ENCODE peak calls at places on chromosomes 16 and 17, in nine cellular contexts. One of them, this sample, is unnamed. For H3K36me3 and H3K4me1, the result is how much of the 10 kb centered on the place peaks cover.

GRCh38 chr16:31501226-31501965 is 6.8 kb downstream of the RUSF1 start:
- DNase-seq in aorta: no peak
- DNase-seq in CD4-positive, alpha-beta memory T cell: no peak
- DNase-seq in OCI-LY7: no peak
- DNase-seq in IMR-90: no peak
- DNase-seq in kidney: no peak
- DNase-seq in tibial nerve: no peak
- DNase-seq in cardiac muscle cell: no peak
- DNase-seq in pancreas: no peak
- DNase-seq in this sample: no peak

GRCh38 chr17:14794961-14795360 is 470.2 kb downstream of the PMP22 start:
- DNase-seq in aorta: no peak
- DNase-seq in CD4-positive, alpha-beta memory T cell: no peak
- DNase-seq in OCI-LY7: peak
- DNase-seq in IMR-90: no peak
- DNase-seq in kidney: no peak
- DNase-seq in tibial nerve: no peak
- DNase-seq in cardiac muscle cell: no peak
- DNase-seq in pancreas: no peak
- DNase-seq in this sample: no peak

GRCh38 chr17:27242951-27243350 is 51.0 kb upstream of the WSB1 start:
- DNase-seq in aorta: no peak
- DNase-seq in CD4-positive, alpha-beta memory T cell: no peak
- DNase-seq in OCI-LY7: no peak
- DNase-seq in IMR-90: no peak
- DNase-seq in kidney: no peak
- DNase-seq in tibial nerve: no peak
- DNase-seq in cardiac muscle cell: no peak
- DNase-seq in pancreas: no peak
- DNase-seq in this sample: no peak

GRCh38 chr16:55120408-55120807 is 189.7 kb downstream of the IRX5 start:
- DNase-seq in aorta: no peak
- DNase-seq in CD4-positive, alpha-beta memory T cell: no peak
- DNase-seq in OCI-LY7: no peak
- DNase-seq in IMR-90: no peak
- DNase-seq in kidney: no peak
- DNase-seq in tibial nerve: no peak
- DNase-seq in cardiac muscle cell: no peak
- DNase-seq in pancreas: no peak
- DNase-seq in this sample: no peak

GRCh38 chr17:30244853-30245385 is 9.4 kb upstream of the SLC6A4 start:
- DNase-seq in aorta: no peak
- DNase-seq in CD4-positive, alpha-beta memory T cell: no peak
- DNase-seq in OCI-LY7: no peak
- DNase-seq in IMR-90: peak
- DNase-seq in kidney: no peak
- DNase-seq in tibial nerve: no peak
- DNase-seq in cardiac muscle cell: no peak
- DNase-seq in pancreas: no peak
- DNase-seq in this sample: no peak

GRCh38 chr17:8776861-8777260 is 18.5 kb upstream of the SPDYE4 start:
- DNase-seq in aorta: no peak
- DNase-seq in CD4-positive, alpha-beta memory T cell: no peak
- DNase-seq in OCI-LY7: no peak
- DNase-seq in IMR-90: no peak
- DNase-seq in kidney: no peak
- DNase-seq in tibial nerve: no peak
- DNase-seq in cardiac muscle cell: no peak
- DNase-seq in pancreas: no peak
- DNase-seq in this sample: no peak

GRCh38 chr17:56018202-56018601 is 135.1 kb upstream of the ANKFN1 start:
- DNase-seq in aorta: no peak
- DNase-seq in CD4-positive, alpha-beta memory T cell: no peak
- DNase-seq in OCI-LY7: no peak
- DNase-seq in IMR-90: no peak
- DNase-seq in kidney: no peak
- DNase-seq in tibial nerve: no peak
- DNase-seq in cardiac muscle cell: no peak
- DNase-seq in pancreas: no peak
- DNase-seq in this sample: no peak

GRCh38 chr17:27408891-27409290 is 47.4 kb upstream of the KSR1 start:
- DNase-seq in aorta: no peak
- DNase-seq in CD4-positive, alpha-beta memory T cell: no peak
- DNase-seq in OCI-LY7: no peak
- DNase-seq in IMR-90: peak
- DNase-seq in kidney: no peak
- DNase-seq in tibial nerve: no peak
- DNase-seq in cardiac muscle cell: peak
- DNase-seq in pancreas: no peak
- DNase-seq in this sample: no peak

GRCh38 chr17:47224971-47225370 is 15.8 kb downstream of the MYL4 start:
- DNase-seq in aorta: no peak
- DNase-seq in CD4-positive, alpha-beta memory T cell: no peak
- DNase-seq in OCI-LY7: no peak
- DNase-seq in IMR-90: no peak
- DNase-seq in kidney: no peak
- DNase-seq in tibial nerve: no peak
- DNase-seq in cardiac muscle cell: no peak
- DNase-seq in pancreas: no peak
- DNase-seq in this sample: no peak
- H3K36me3 ChIP-seq in aorta: under half
- H3K36me3 ChIP-seq in CD4-positive, alpha-beta memory T cell: under half
- H3K36me3 ChIP-seq in OCI-LY7: under half
- H3K36me3 ChIP-seq in IMR-90: under half
- H3K36me3 ChIP-seq in kidney: under half
- H3K36me3 ChIP-seq in tibial nerve: under half
- H3K36me3 ChIP-seq in cardiac muscle cell: under half
- H3K36me3 ChIP-seq in pancreas: under half
- H3K36me3 ChIP-seq in this sample: under half

GRCh38 chr16:49276646-49277385 is 4.8 kb downstream of the CBLN1 start:
- DNase-seq in aorta: no peak
- DNase-seq in CD4-positive, alpha-beta memory T cell: no peak
- DNase-seq in OCI-LY7: no peak
- DNase-seq in IMR-90: no peak
- DNase-seq in kidney: no peak
- DNase-seq in tibial nerve: no peak
- DNase-seq in cardiac muscle cell: no peak
- DNase-seq in pancreas: no peak
- DNase-seq in this sample: no peak

GRCh38 chr16:49277766-49278566 is 3.7 kb downstream of the CBLN1 start:
- DNase-seq in aorta: no peak
- DNase-seq in CD4-positive, alpha-beta memory T cell: no peak
- DNase-seq in OCI-LY7: no peak
- DNase-seq in IMR-90: no peak
- DNase-seq in kidney: no peak
- DNase-seq in tibial nerve: no peak
- DNase-seq in cardiac muscle cell: peak
- DNase-seq in pancreas: no peak
- DNase-seq in this sample: no peak

GRCh38 chr16:49277386-49277742 is 4.3 kb downstream of the CBLN1 start:
- DNase-seq in aorta: no peak
- DNase-seq in CD4-positive, alpha-beta memory T cell: no peak
- DNase-seq in OCI-LY7: no peak
- DNase-seq in IMR-90: no peak
- DNase-seq in kidney: no peak
- DNase-seq in tibial nerve: no peak
- DNase-seq in cardiac muscle cell: no peak
- DNase-seq in pancreas: no peak
- DNase-seq in this sample: no peak

GRCh38 chr16:49278944-49279725 is 2.5 kb downstream of the CBLN1 start:
- DNase-seq in aorta: no peak
- DNase-seq in CD4-positive, alpha-beta memory T cell: no peak
- DNase-seq in OCI-LY7: no peak
- DNase-seq in IMR-90: no peak
- DNase-seq in kidney: no peak
- DNase-seq in tibial nerve: no peak
- DNase-seq in cardiac muscle cell: no peak
- DNase-seq in pancreas: no peak
- DNase-seq in this sample: no peak

DNA sequence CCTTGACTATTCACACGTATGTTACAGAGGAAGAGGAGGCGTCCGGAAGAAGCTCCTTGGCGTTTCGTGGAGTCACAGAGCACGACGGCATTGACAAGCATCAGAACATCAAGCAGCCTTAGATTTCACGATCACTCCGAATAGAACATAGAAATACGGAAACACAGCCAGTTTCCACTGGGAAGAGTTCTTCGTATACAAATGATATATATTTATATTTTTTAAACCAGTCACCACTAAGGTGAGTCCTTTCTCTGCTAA is 3.1 kb downstream of the CBLN1 start:
- DNase-seq in aorta: no peak
- DNase-seq in CD4-positive, alpha-beta memory T cell: no peak
- DNase-seq in OCI-LY7: no peak
- DNase-seq in IMR-90: no peak
- DNase-seq in kidney: no peak
- DNase-seq in tibial nerve: no peak
- DNase-seq in cardiac muscle cell: no peak
- DNase-seq in pancreas: no peak
- DNase-seq in this sample: no peak
- H3K4me1 ChIP-seq in aorta: under half
- H3K4me1 ChIP-seq in CD4-positive, alpha-beta memory T cell: under half
- H3K4me1 ChIP-seq in OCI-LY7: under half
- H3K4me1 ChIP-seq in IMR-90: under half
- H3K4me1 ChIP-seq in kidney: under half
- H3K4me1 ChIP-seq in tibial nerve: under half
- H3K4me1 ChIP-seq in cardiac muscle cell: under half
- H3K4me1 ChIP-seq in pancreas: under half
- H3K4me1 ChIP-seq in this sample: under half

GRCh38 chr17:73283250-73283649 is 21.6 kb upstream of the CPSF4L start:
- DNase-seq in aorta: no peak
- DNase-seq in CD4-positive, alpha-beta memory T cell: no peak
- DNase-seq in OCI-LY7: no peak
- DNase-seq in IMR-90: no peak
- DNase-seq in kidney: no peak
- DNase-seq in tibial nerve: no peak
- DNase-seq in cardiac muscle cell: no peak
- DNase-seq in pancreas: no peak
- DNase-seq in this sample: no peak

GRCh38 chr17:73283841-73284282 is 22.2 kb upstream of the CPSF4L start:
- DNase-seq in aorta: no peak
- DNase-seq in CD4-positive, alpha-beta memory T cell: no peak
- DNase-seq in OCI-LY7: no peak
- DNase-seq in IMR-90: no peak
- DNase-seq in kidney: no peak
- DNase-seq in tibial nerve: peak
- DNase-seq in cardiac muscle cell: no peak
- DNase-seq in pancreas: no peak
- DNase-seq in this sample: no peak

GRCh38 chr17:73281926-73282325 is 20.2 kb upstream of the CPSF4L start:
- DNase-seq in aorta: no peak
- DNase-seq in CD4-positive, alpha-beta memory T cell: no peak
- DNase-seq in OCI-LY7: no peak
- DNase-seq in IMR-90: no peak
- DNase-seq in kidney: no peak
- DNase-seq in tibial nerve: no peak
- DNase-seq in cardiac muscle cell: no peak
- DNase-seq in pancreas: no peak
- DNase-seq in this sample: no peak

GRCh38 chr17:73284339-73284738 is 22.7 kb upstream of the CPSF4L start:
- DNase-seq in aorta: no peak
- DNase-seq in CD4-positive, alpha-beta memory T cell: no peak
- DNase-seq in OCI-LY7: no peak
- DNase-seq in IMR-90: no peak
- DNase-seq in kidney: no peak
- DNase-seq in tibial nerve: no peak
- DNase-seq in cardiac muscle cell: no peak
- DNase-seq in pancreas: no peak
- DNase-seq in this sample: no peak

GRCh38 chr17:73282629-73283028 is 20.9 kb upstream of the CPSF4L start:
- DNase-seq in aorta: no peak
- DNase-seq in CD4-positive, alpha-beta memory T cell: no peak
- DNase-seq in OCI-LY7: no peak
- DNase-seq in IMR-90: no peak
- DNase-seq in kidney: no peak
- DNase-seq in tibial nerve: no peak
- DNase-seq in cardiac muscle cell: no peak
- DNase-seq in pancreas: no peak
- DNase-seq in this sample: no peak
- H3K36me3 ChIP-seq in aorta: under half
- H3K36me3 ChIP-seq in CD4-positive, alpha-beta memory T cell: under half
- H3K36me3 ChIP-seq in OCI-LY7: under half
- H3K36me3 ChIP-seq in IMR-90: under half
- H3K36me3 ChIP-seq in kidney: under half
- H3K36me3 ChIP-seq in tibial nerve: under half
- H3K36me3 ChIP-seq in cardiac muscle cell: under half
- H3K36me3 ChIP-seq in pancreas: under half
- H3K36me3 ChIP-seq in this sample: under half

GRCh38 chr16:56607675-56608042 is 725 bp upstream of the MT2A start:
- DNase-seq in aorta: no peak
- DNase-seq in CD4-positive, alpha-beta memory T cell: no peak
- DNase-seq in OCI-LY7: no peak
- DNase-seq in IMR-90: no peak
- DNase-seq in kidney: no peak
- DNase-seq in tibial nerve: no peak
- DNase-seq in cardiac muscle cell: no peak
- DNase-seq in pancreas: no peak
- DNase-seq in this sample: no peak

GRCh38 chr16:56610017-56610608 is 1.7 kb downstream of the MT2A start:
- DNase-seq in aorta: peak
- DNase-seq in CD4-positive, alpha-beta memory T cell: peak
- DNase-seq in OCI-LY7: peak
- DNase-seq in IMR-90: peak
- DNase-seq in kidney: peak
- DNase-seq in tibial nerve: peak
- DNase-seq in cardiac muscle cell: peak
- DNase-seq in pancreas: peak
- DNase-seq in this sample: peak

GRCh38 chr16:56608043-56608875 is at the start of gene MT2A:
- DNase-seq in aorta: peak
- DNase-seq in CD4-positive, alpha-beta memory T cell: peak
- DNase-seq in OCI-LY7: peak
- DNase-seq in IMR-90: peak
- DNase-seq in kidney: peak
- DNase-seq in tibial nerve: peak
- DNase-seq in cardiac muscle cell: peak
- DNase-seq in pancreas: peak
- DNase-seq in this sample: peak

GRCh38 chr16:56609463-56609921 is 1.1 kb downstream of the MT2A start:
- DNase-seq in aorta: peak
- DNase-seq in CD4-positive, alpha-beta memory T cell: peak
- DNase-seq in OCI-LY7: peak
- DNase-seq in IMR-90: peak
- DNase-seq in kidney: peak
- DNase-seq in tibial nerve: peak
- DNase-seq in cardiac muscle cell: peak
- DNase-seq in pancreas: peak
- DNase-seq in this sample: peak

DNA sequence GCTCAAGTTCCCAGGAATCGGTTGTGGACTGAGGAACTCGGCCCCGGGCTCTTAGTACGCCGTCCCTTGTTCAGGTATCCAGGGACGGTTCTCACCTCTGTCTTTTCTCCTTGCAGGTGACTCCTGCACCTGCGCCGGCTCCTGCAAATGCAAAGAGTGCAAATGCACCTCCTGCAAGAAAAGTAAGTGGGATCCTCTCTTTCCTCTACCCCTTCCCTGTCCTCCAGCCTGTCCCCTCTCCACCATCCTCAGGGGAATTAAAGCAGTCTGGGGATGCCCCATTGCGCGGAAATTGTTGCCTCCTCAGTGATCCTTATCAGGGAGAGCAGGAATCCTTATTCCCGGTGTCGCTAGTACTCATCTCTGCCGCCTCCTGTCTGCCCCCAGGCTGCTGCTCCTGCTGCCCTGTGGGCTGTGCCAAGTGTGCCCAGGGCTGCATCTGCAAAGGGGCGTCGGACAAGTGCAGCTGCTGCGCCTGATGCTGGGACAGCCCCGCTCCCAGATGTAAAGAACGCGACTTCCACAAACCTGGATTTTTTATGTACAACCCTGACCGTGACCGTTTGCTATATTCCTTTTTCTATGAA is 585 bp downstream of the MT2A start:
- DNase-seq in aorta: no peak
- DNase-seq in CD4-positive, alpha-beta memory T cell: no peak
- DNase-seq in OCI-LY7: no peak
- DNase-seq in IMR-90: no peak
- DNase-seq in kidney: peak
- DNase-seq in tibial nerve: no peak
- DNase-seq in cardiac muscle cell: no peak
- DNase-seq in pancreas: peak
- DNase-seq in this sample: peak
- H3K4me1 ChIP-seq in aorta: under half
- H3K4me1 ChIP-seq in CD4-positive, alpha-beta memory T cell: under half
- H3K4me1 ChIP-seq in OCI-LY7: half or more
- H3K4me1 ChIP-seq in IMR-90: under half
- H3K4me1 ChIP-seq in kidney: under half
- H3K4me1 ChIP-seq in tibial nerve: under half
- H3K4me1 ChIP-seq in cardiac muscle cell: under half
- H3K4me1 ChIP-seq in pancreas: under half
- H3K4me1 ChIP-seq in this sample: under half

This sample was measured in naive thymus-derived CD4-positive, alpha-beta T cell.